ENCODE peak calls at places on chromosomes 1 and 21, in seven cellular contexts. P, J, A, S, O, H and C are unnamed samples. For H3K4me1, the result is how much of the 10 kb centered on the place peaks cover.

GRCh38 chr1:111204923-111205723 is 4.7 kb upstream of the DENND2D start:
- DNase-seq in A (no peak), P (no peak), O (no peak), H (no peak), S (no peak), J (no peak), C (no peak)

GRCh38 chr21:25501996-25502665 is 105.2 kb downstream of the MRPL39 start:
- DNase-seq in P (no peak), A (no peak), H (no peak), J (no peak), O (no peak), S (no peak), C (no peak)

GRCh38 chr1:206661161-206661820 is 23.4 kb upstream of the MAPKAPK2 start:
- DNase-seq in P (peak), S (no peak), J (no peak), A (no peak), H (no peak), O (no peak), C (no peak)

GRCh38 chr1:109162626-109163025 is 48.7 kb downstream of the ELAPOR1 start:
- DNase-seq in A (no peak), H (no peak), O (no peak), J (no peak), P (no peak), S (no peak), C (no peak)

GRCh38 chr1:182615468-182616129 is 11.4 kb upstream of the RGS16 start:
- DNase-seq in J (no peak), S (peak), O (peak), P (peak), A (peak), H (peak), C (no peak)

GRCh38 chr1:110218739-110219138 is 8.6 kb downstream of the KCNC4 start:
- DNase-seq in O (no peak), S (no peak), J (no peak), H (no peak), P (peak), A (no peak), C (no peak)

GRCh38 chr1:172699111-172699510 is 40.2 kb downstream of the FASLG start:
- DNase-seq in S (no peak), A (no peak), P (no peak), O (no peak), J (peak), H (no peak), C (no peak)

GRCh38 chr21:46457801-46458314 is 833 bp upstream of the DIP2A start:
- DNase-seq in S (peak), P (peak), O (peak), H (peak), A (peak), J (peak), C (peak)

GRCh38 chr1:28073867-28074266 is 14.5 kb downstream of the EYA3 start:
- DNase-seq in J (no peak), S (no peak), O (no peak), A (no peak), H (no peak), P (no peak), C (no peak)

GRCh38 chr1:212415107-212415841 is 588 bp upstream of the PACC1 start:
- DNase-seq in A (no peak), O (no peak), P (peak), S (no peak), J (no peak), H (no peak), C (no peak)

GRCh38 chr1:52955129-52955970 is 28.3 kb downstream of the SCP2 start:
- DNase-seq in P (no peak), S (no peak), O (no peak), A (no peak), H (no peak), J (no peak), C (no peak)

GRCh38 chr1:35715568-35716002 is 3.1 kb downstream of the C1orf216 start:
- DNase-seq in O (peak), H (peak), S (peak), J (peak), A (peak), P (peak), C (peak)

GRCh38 chr1:158285756-158286241 is 3.9 kb upstream of the CD1C start:
- DNase-seq in J (no peak), H (peak), A (peak), P (no peak), S (no peak), O (no peak), C (peak)

GRCh38 chr1:36137776-36138175 is 11.5 kb downstream of the TRAPPC3 start:
- DNase-seq in J (no peak), A (no peak), O (no peak), H (no peak), P (no peak), S (no peak), C (no peak)

GRCh38 chr1:169943963-169944526 is 50.3 kb upstream of the SCYL3 start:
- DNase-seq in A (no peak), P (no peak), O (no peak), J (no peak), S (no peak), H (no peak), C (peak)

GRCh38 chr1:234638832-234639799 is 29.1 kb upstream of the IRF2BP2 start:
- DNase-seq in H (no peak), S (no peak), P (no peak), J (no peak), O (no peak), A (no peak), C (no peak)

GRCh38 chr1:24142546-24143431 is at the start of gene IL22RA1:
- DNase-seq in H (no peak), A (no peak), P (no peak), S (no peak), J (peak), O (peak), C (no peak)

GRCh38 chr1:18350783-18351182 is 129.9 kb upstream of the KLHDC7A start:
- DNase-seq in P (no peak), O (no peak), H (no peak), J (no peak), A (no peak), S (no peak), C (no peak)

GRCh38 chr21:41671859-41672542 is 94.9 kb downstream of the RIPK4 start:
- DNase-seq in O (no peak), A (no peak), H (no peak), P (no peak), S (peak), J (no peak), C (no peak)

GRCh38 chr1:17016317-17016661 is 4.6 kb upstream of the ATP13A2 start:
- DNase-seq in J (no peak), P (peak), S (peak), H (no peak), A (no peak), O (no peak), C (no peak)

GRCh38 chr1:30782361-30783243 is 25.0 kb upstream of the LAPTM5 start:
- DNase-seq in O (peak), J (peak), S (no peak), H (peak), P (peak), A (peak), C (peak)

GRCh38 chr1:33599516-33600115 is 127.2 kb downstream of the ZSCAN20 start:
- DNase-seq in P (no peak), H (no peak), O (no peak), S (no peak), A (no peak), J (no peak), C (no peak)

GRCh38 chr1:33081554-33082305 is 777 bp downstream of the AZIN2 start:
- DNase-seq in H (no peak), A (no peak), J (no peak), P (peak), S (no peak), O (no peak), C (no peak)

GRCh38 chr1:51359860-51360259 is 29.5 kb upstream of the TTC39A start:
- DNase-seq in A (no peak), J (no peak), P (no peak), S (no peak), O (no peak), H (no peak), C (no peak)

DNA sequence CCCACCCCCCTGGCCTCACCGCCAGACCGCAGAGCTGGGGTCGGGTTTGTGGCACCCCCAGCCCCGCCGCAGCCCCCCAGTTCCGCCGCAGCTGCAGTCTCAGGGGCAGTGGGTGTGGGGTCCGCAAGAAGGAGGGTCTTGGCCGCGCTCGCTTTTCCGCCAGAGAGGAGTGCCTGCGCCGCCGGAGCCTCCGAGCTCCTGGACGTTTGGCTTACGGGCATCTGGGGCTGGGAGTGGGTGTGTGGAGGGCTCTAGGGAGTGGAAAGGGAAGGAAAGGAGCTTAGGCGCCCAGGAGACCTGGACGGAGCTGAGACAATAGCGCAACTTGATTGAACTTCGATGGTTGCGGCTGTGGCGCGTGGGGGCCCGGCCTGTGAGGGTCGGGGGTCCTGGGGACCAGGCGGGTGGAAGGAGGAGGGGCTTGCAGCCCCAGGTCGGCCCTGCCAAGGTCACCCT is 88.8 kb upstream of the IPO9 start:
- DNase-seq in S (no peak), P (peak), J (no peak), A (no peak), H (no peak), O (no peak), C (no peak)
- H3K4me1 ChIP-seq in S (half or more), P (half or more), J (half or more), A (under half), H (half or more), O (half or more), C (under half)

GRCh38 chr21:45225741-45226327 is 61.9 kb downstream of the POFUT2 start:
- DNase-seq in A (no peak), P (no peak), H (no peak), J (no peak), O (no peak), S (no peak), C (no peak)
- TF ChIP-seq CTCF in A (no peak), P (no peak), H (no peak), J (no peak), O (no peak), S (no peak), C (no peak)

DNA sequence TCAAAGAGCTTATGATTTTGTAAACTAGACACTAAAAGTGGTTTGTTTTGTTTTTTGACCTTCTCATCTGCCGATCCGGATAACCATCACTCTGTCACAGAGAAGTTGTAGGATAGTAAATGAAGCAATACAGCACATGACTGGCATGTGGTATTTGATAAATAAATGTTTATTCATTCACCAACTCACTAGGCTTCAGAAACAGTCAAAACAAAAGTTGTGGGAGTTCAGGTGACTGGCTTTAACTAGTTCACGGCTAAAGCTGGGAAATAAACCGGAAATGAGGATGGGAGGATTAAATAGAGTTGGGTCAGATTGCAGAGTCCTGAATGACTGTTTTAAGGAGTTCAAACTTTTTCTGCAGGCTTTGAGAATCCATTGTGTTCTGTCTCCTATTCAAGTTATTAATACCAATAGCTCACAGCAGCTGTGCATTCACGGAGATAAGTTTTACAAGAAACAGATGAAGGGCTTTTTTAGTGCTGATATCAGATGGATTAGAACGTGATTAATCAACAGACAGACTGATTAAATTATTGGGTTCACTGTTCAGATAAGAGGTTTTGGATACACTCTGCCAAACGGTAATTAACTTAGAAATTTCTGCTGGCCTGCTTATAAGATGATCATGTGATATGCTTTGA is 463.3 kb downstream of the DPYD start:
- DNase-seq in O (no peak), A (no peak), P (no peak), H (no peak), J (no peak), S (no peak), C (no peak)
- H3K4me1 ChIP-seq in O (under half), A (under half), P (under half), H (under half), J (under half), S (under half), C (under half)

GRCh38 chr1:228734881-228735801 is at the start of gene RHOU:
- DNase-seq in P (peak), J (peak), A (peak), S (peak), H (peak), O (peak), C (peak)
- TF ChIP-seq CTCF in P (peak), J (peak), A (peak), S (peak), H (peak), O (peak), C (peak)

GRCh38 chr21:40631201-40631600 is 215.8 kb downstream of the DSCAM start:
- DNase-seq in H (no peak), A (no peak), O (no peak), S (no peak), J (no peak), P (no peak), C (no peak)

GRCh38 chr21:40623550-40623949 is 223.4 kb downstream of the DSCAM start:
- DNase-seq in O (no peak), H (no peak), P (no peak), S (no peak), J (no peak), A (no peak), C (no peak)

GRCh38 chr21:40622531-40622930 is 224.4 kb downstream of the DSCAM start:
- DNase-seq in P (no peak), J (no peak), O (no peak), H (no peak), S (no peak), A (no peak), C (no peak)

GRCh38 chr21:40620386-40621145 is 226.4 kb downstream of the DSCAM start:
- DNase-seq in H (no peak), O (no peak), A (no peak), P (no peak), S (no peak), J (no peak), C (no peak)

DNA sequence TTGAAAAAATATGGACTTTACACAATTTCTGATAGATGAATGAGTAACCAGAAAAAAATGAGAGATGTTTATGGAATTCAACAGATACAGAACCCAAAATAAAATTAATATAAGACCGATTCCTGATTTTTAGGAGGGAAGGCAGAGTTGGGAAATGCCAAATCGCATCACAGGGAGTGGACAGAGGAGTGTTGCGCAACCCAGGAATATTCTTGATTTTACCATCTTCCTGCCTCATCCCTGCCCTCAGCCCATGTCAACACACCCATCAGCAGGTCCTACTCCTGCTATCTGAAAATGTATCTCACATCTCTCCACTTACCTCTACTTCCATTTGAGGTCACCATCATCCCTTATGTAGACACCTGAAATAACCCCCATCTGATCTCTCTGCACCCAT is 221.0 kb downstream of the DSCAM start:
- DNase-seq in J (no peak), H (no peak), O (no peak), A (no peak), P (no peak), S (no peak), C (no peak)
- H3K4me1 ChIP-seq in J (under half), H (under half), O (under half), A (under half), P (under half), S (under half), C (under half)

GRCh38 chr1:6784560-6785317 is 515 bp upstream of the CAMTA1 start:
- DNase-seq in H (peak), P (peak), J (peak), S (peak), O (peak), A (peak), C (peak)
- TF ChIP-seq CTCF in H (no peak), P (no peak), J (no peak), S (no peak), O (no peak), A (no peak), C (no peak)

DNA sequence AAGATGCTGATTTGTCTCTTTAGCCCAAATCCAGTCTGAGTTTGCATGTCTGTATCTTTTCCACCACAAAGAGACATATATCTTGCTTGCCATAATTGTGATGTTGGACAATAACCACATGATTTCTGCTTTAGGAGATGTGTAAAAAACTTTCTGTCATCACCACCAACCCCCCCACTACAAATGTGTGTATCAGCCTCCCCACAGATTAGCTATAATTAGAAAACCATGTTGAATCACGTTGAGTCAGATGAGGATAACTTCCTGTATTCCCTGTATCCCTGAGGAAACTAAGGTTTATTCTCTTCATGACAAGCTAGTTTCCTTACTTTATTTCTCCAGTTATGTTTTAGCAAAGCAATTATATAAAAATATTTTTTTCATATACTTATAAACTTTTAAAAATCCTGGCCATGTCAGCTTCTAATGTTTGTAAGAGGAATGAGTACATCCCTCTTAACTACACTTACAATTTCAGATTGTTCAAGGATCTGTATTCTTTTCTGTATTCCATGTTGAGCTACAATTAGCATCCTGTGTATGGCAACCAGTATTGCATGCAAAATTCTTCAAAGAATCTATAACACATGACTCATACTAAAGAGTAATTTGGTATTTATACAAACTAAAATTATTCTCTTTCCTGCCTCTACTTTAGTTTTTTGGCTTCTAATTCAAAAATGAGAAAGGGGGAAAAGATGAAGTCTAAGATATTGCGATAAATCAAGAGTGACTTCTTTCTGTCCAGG is 143.0 kb downstream of the FMN2 start:
- DNase-seq in O (no peak), A (no peak), P (no peak), J (no peak), H (no peak), S (no peak), C (no peak)
- H3K4me1 ChIP-seq in O (under half), A (under half), P (under half), J (under half), H (under half), S (under half), C (under half)